ENCODE peak calls at places on chromosomes 11 and 22, in six cellular contexts. L is GM20000, J is Calu3, N is cardiac muscle cell, B is nephron progenitor cell, O is heart right ventricle. G is an unnamed sample.

GRCh38 chr11:60852639-60853468 is 2.9 kb downstream of the PTGDR2 start:
- DNase-seq in L (no peak), J (no peak), N (no peak), B (no peak), O (no peak), G (no peak)

GRCh38 chr11:122746050-122746478 is 90.5 kb downstream of the UBASH3B start:
- DNase-seq in L (peak; percentile 76), J (no peak), N (no peak), B (no peak), O (no peak), G (peak; percentile 84)

GRCh38 chr11:31160504-31161422 is 208.8 kb downstream of the DCDC1 start:
- DNase-seq in L (no peak), J (no peak), N (no peak), B (no peak), O (no peak), G (no peak)

GRCh38 chr22:37910863-37911262 is 4.8 kb downstream of the MICALL1 start:
- DNase-seq in L (no peak), J (no peak), N (no peak), B (no peak), O (no peak), G (no peak)

GRCh38 chr22:44599084-44599483 is 101.1 kb upstream of the RTL6 start:
- DNase-seq in L (no peak), J (no peak), N (no peak), B (no peak), O (no peak), G (no peak)

GRCh38 chr11:72930011-72930410 is 115.8 kb downstream of the ATG16L2 start:
- DNase-seq in L (no peak), J (peak; percentile 4), N (peak; percentile 61), B (no peak), O (no peak), G (no peak)

GRCh38 chr22:45318558-45319318 is 9.0 kb downstream of the FAM118A start:
- DNase-seq in L (peak; percentile 60), J (no peak), N (peak; percentile 66), B (no peak), O (no peak), G (peak; percentile 53)

GRCh38 chr22:45481661-45482060 is 21.0 kb upstream of the FBLN1 start:
- DNase-seq in L (no peak), J (no peak), N (no peak), B (no peak), O (no peak), G (no peak)

GRCh38 chr11:125951731-125952130 is 5.9 kb downstream of the VSIG10L2 start:
- DNase-seq in L (no peak), J (no peak), N (no peak), B (no peak), O (peak; percentile 20), G (no peak)

GRCh38 chr11:19832166-19832750 is 119.6 kb downstream of the NAV2 start:
- DNase-seq in L (no peak), J (no peak), N (no peak), B (no peak), O (no peak), G (no peak)

GRCh38 chr11:72712168-72712721 is 38.0 kb upstream of the PDE2A start:
- DNase-seq in L (no peak), J (no peak), N (no peak), B (no peak), O (peak; percentile 62), G (no peak)

GRCh38 chr11:132490976-132491375 is 1041.3 kb downstream of the OPCML start:
- DNase-seq in L (no peak), J (no peak), N (peak; percentile 25), B (no peak), O (no peak), G (no peak)

GRCh38 chr11:123145220-123145619 is 49.8 kb downstream of the CLMP start:
- DNase-seq in L (no peak), J (peak; percentile 24), N (peak; percentile 91), B (no peak), O (no peak), G (no peak)

DNA sequence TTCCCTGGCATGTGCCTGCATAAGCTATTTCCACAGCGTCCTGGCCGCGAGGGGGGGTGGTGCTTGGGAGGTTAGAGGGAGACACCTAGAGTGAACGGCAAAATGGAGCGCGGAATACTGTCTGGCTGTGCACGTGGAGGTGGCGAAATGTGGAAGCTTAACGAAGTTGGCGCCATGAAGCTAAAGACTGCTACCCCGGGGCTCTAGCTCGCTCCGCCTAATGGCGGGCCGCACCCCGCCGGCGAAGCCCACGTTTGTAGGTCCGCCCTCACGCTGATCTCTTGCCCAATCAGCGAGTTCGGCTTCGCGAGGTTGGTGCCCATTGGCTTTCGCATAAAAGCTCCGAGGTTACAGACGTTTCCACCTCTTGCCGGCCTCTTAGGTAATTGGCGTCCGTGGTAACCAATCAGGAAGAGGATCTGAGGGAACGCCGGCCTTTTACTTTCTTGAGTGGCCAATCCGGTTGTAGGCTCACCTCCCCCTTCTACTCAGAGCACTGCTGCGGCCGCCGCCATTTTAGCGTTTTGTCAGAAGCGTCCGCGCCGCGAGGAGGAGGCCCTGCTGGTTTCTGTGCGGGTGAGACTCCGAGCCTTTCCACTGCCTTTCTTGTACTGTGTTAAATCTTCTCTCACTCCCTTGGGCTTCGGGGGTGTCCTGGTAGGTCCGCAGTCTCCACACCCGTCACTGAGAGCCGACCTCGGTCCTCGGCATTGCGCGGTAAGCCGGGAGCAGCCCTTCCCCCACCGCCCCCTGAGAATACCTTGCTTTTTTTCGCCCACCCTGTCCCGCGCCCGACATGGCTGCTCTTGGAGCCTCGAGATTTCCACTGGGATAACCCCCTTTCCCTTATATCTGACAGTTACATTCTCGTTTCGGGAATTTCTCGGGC is at the start of gene RBM4:
- DNase-seq in L (peak; percentile 95), J (peak; percentile 97), N (peak; percentile 100), B (peak; percentile 94), O (peak; percentile 93), G (peak; percentile 98)
- TF ChIP-seq CTCF in L (no peak), J (no peak), N (peak; percentile 22), B (no peak), O (no peak), G (no peak)

DNA sequence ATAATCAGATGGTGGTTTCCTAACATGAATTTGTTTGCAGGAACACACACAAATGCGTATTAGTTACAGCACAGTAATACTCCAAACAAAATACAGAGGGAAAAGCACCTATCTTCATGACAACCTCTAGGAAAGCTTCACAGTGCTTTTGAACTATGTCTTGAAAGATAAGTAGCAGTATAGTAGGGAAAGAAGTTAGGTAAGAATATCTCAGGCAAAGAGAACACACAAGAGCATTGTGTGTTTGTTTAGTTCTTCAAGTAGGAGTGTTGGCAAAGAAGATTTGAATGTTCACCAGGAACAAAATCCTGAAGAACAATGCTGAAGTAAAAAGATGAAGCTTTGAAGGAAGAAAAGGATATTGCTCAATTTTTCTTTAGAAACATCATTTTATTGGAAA is 54.1 kb downstream of the ANO5 start:
- DNase-seq in L (no peak), J (no peak), N (no peak), B (no peak), O (no peak), G (no peak)
- TF ChIP-seq CTCF in L (no peak), J (no peak), N (no peak), B (no peak), O (no peak), G (no peak)

GRCh38 chr11:47410404-47411264 is 2.2 kb downstream of the SLC39A13 start:
- DNase-seq in L (no peak), J (no peak), N (no peak), B (no peak), O (no peak), G (no peak)

GRCh38 chr11:47414685-47415070 is 6.3 kb downstream of the SLC39A13 start:
- DNase-seq in L (no peak), J (no peak), N (no peak), B (no peak), O (no peak), G (no peak)

GRCh38 chr11:47413908-47414684 is 5.7 kb downstream of the SLC39A13 start:
- DNase-seq in L (no peak), J (no peak), N (peak; percentile 80), B (no peak), O (no peak), G (no peak)

GRCh38 chr11:47413351-47413750 is 5.0 kb downstream of the SLC39A13 start:
- DNase-seq in L (no peak), J (no peak), N (no peak), B (no peak), O (no peak), G (no peak)

DNA sequence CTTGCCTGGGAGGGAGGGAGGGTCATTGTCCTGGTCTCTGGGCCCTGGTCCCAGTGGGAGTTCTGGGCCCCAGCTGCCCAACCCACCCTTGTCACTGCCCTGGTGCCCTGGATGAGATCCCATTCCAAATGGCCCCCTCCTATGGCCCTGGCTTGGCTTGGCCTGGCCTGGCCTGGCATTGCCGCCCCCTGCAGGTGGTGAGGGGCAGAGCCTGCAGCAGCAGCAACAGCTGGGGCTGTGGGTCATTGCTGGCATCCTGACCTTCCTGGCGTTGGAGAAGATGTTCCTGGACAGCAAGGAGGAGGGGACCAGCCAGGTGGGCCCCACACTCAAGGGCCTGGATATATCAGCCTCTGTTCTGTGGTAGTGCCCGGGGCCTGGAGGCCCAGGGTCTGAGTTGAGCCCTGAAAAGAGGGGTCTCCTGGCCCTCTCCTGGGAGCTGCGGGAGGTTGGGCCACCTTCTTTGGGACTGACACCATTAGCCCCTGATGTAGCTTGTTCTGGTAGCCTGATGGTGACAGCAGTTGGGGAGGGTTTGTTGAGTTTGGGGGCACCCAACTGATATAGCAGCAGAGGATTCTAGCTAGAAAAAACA is 3.9 kb downstream of the SLC39A13 start:
- DNase-seq in L (peak; percentile 72), J (peak; percentile 72), N (peak; percentile 48), B (peak; percentile 78), O (peak; percentile 65), G (peak; percentile 71)
- TF ChIP-seq CTCF in L (peak; percentile 99), J (peak; percentile 78), N (peak; percentile 80), B (peak; percentile 74), O (peak; percentile 65), G (peak; percentile 97)

GRCh38 chr11:62393735-62394134 is 25.1 kb upstream of the SCGB1A1 start:
- DNase-seq in L (no peak), J (no peak), N (no peak), B (no peak), O (no peak), G (no peak)

GRCh38 chr11:62391642-62392425 is 27.0 kb upstream of the SCGB1A1 start:
- DNase-seq in L (no peak), J (no peak), N (no peak), B (no peak), O (no peak), G (no peak)

GRCh38 chr11:62394825-62395538 is 23.9 kb upstream of the SCGB1A1 start:
- DNase-seq in L (peak; percentile 80), J (peak; percentile 51), N (peak; percentile 90), B (peak; percentile 80), O (peak; percentile 81), G (peak; percentile 81)

GRCh38 chr11:62392506-62392905 is 26.3 kb upstream of the SCGB1A1 start:
- DNase-seq in L (no peak), J (no peak), N (no peak), B (no peak), O (no peak), G (no peak)

DNA sequence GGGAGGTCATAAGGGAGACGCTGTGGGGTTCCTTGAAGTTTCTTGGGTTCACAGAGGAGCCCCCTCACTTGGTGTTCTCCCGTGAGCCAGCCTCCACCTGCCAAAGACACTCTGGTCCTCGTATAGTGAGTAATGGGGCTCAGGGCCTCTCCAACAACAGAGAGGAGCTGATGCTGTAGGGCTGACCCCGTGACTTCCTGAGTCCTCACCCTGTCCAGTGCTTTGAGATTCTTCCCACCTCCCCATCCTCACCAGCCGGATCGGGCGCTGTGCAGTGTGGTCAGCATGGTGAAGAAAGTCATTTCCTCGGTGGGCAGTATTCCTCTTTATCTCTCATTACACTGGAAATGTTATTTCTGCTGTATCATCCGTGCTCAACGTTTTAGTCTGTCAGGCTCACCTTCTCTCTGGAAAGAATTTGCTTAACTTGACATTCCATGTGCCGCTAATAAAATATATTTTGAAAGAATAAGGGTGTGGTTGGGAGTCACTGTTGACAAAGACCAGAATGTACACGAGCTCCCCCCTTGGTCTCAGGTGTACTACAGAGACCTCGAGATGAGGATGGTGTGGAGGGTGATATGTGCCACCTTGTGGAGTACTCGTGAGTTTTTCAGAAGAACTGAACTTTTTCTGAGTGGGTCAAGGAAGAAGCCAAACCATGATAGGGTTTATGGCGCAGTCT is 25.7 kb upstream of the SCGB1A1 start:
- DNase-seq in L (peak; percentile 37), J (peak; percentile 38), N (no peak), B (no peak), O (no peak), G (peak; percentile 30)
- TF ChIP-seq CTCF in L (peak; percentile 15), J (no peak), N (no peak), B (no peak), O (no peak), G (no peak)

G was measured in GM10248.